ENCODE peak calls at places on chromosomes 6 and 20, in six cellular contexts. One of them, this sample, is unnamed.

GRCh38 chr6:51887859-51888258 is 199.6 kb downstream of the PKHD1 start:
- DNase-seq in cardiac fibroblast: no peak
- DNase-seq in stomach: no peak
- DNase-seq in tibial artery: no peak
- DNase-seq in AG04449: no peak
- DNase-seq in neural progenitor cell: no peak
- DNase-seq in this sample: no peak

GRCh38 chr20:51400051-51400926 is 142.2 kb downstream of the NFATC2 start:
- DNase-seq in cardiac fibroblast: peak
- DNase-seq in stomach: peak
- DNase-seq in tibial artery: no peak
- DNase-seq in AG04449: no peak
- DNase-seq in neural progenitor cell: no peak
- DNase-seq in this sample: no peak

GRCh38 chr20:22728146-22728745 is 143.9 kb upstream of the FOXA2 start:
- DNase-seq in cardiac fibroblast: no peak
- DNase-seq in stomach: no peak
- DNase-seq in tibial artery: no peak
- DNase-seq in AG04449: no peak
- DNase-seq in neural progenitor cell: no peak
- DNase-seq in this sample: no peak

GRCh38 chr6:156425374-156425773 is 351.8 kb upstream of the ARID1B start:
- DNase-seq in cardiac fibroblast: peak
- DNase-seq in stomach: no peak
- DNase-seq in tibial artery: no peak
- DNase-seq in AG04449: peak
- DNase-seq in neural progenitor cell: no peak
- DNase-seq in this sample: peak

GRCh38 chr6:94622784-94623183 is 954.6 kb upstream of the MANEA start:
- DNase-seq in cardiac fibroblast: no peak
- DNase-seq in stomach: no peak
- DNase-seq in tibial artery: no peak
- DNase-seq in AG04449: no peak
- DNase-seq in neural progenitor cell: no peak
- DNase-seq in this sample: no peak

GRCh38 chr6:19713411-19713810 is 123.8 kb upstream of the ID4 start:
- DNase-seq in cardiac fibroblast: peak
- DNase-seq in stomach: no peak
- DNase-seq in tibial artery: no peak
- DNase-seq in AG04449: no peak
- DNase-seq in neural progenitor cell: no peak
- DNase-seq in this sample: peak

GRCh38 chr6:106145741-106146227 is 59.6 kb downstream of the PRDM1 start:
- DNase-seq in cardiac fibroblast: peak
- DNase-seq in stomach: peak
- DNase-seq in tibial artery: no peak
- DNase-seq in AG04449: no peak
- DNase-seq in neural progenitor cell: peak
- DNase-seq in this sample: no peak

GRCh38 chr6:10084276-10084993 is 330.4 kb downstream of the TFAP2A start:
- DNase-seq in cardiac fibroblast: no peak
- DNase-seq in stomach: no peak
- DNase-seq in tibial artery: no peak
- DNase-seq in AG04449: no peak
- DNase-seq in neural progenitor cell: no peak
- DNase-seq in this sample: no peak

GRCh38 chr6:157229733-157230132 is 93.6 kb downstream of the TMEM242 start:
- DNase-seq in cardiac fibroblast: no peak
- DNase-seq in stomach: no peak
- DNase-seq in tibial artery: no peak
- DNase-seq in AG04449: no peak
- DNase-seq in neural progenitor cell: peak
- DNase-seq in this sample: no peak

GRCh38 chr20:2930538-2930937 is 57.3 kb downstream of the PTPRA start:
- DNase-seq in cardiac fibroblast: no peak
- DNase-seq in stomach: no peak
- DNase-seq in tibial artery: no peak
- DNase-seq in AG04449: no peak
- DNase-seq in neural progenitor cell: no peak
- DNase-seq in this sample: no peak

GRCh38 chr20:57250607-57251343 is 15.7 kb downstream of the BMP7 start:
- DNase-seq in cardiac fibroblast: no peak
- DNase-seq in stomach: no peak
- DNase-seq in tibial artery: no peak
- DNase-seq in AG04449: no peak
- DNase-seq in neural progenitor cell: no peak
- DNase-seq in this sample: no peak

GRCh38 chr20:58712823-58713731 is 20.5 kb downstream of the NPEPL1 start:
- DNase-seq in cardiac fibroblast: no peak
- DNase-seq in stomach: peak
- DNase-seq in tibial artery: no peak
- DNase-seq in AG04449: no peak
- DNase-seq in neural progenitor cell: no peak
- DNase-seq in this sample: no peak

GRCh38 chr6:38973178-38974057 is 75.2 kb upstream of the GLP1R start:
- DNase-seq in cardiac fibroblast: peak
- DNase-seq in stomach: no peak
- DNase-seq in tibial artery: no peak
- DNase-seq in AG04449: peak
- DNase-seq in neural progenitor cell: peak
- DNase-seq in this sample: peak

GRCh38 chr6:14630136-14630535 is 512.6 kb downstream of the CD83 start:
- DNase-seq in cardiac fibroblast: no peak
- DNase-seq in stomach: no peak
- DNase-seq in tibial artery: no peak
- DNase-seq in AG04449: no peak
- DNase-seq in neural progenitor cell: peak
- DNase-seq in this sample: no peak

GRCh38 chr6:37731888-37732287 is 34.2 kb upstream of the MDGA1 start:
- DNase-seq in cardiac fibroblast: no peak
- DNase-seq in stomach: peak
- DNase-seq in tibial artery: no peak
- DNase-seq in AG04449: no peak
- DNase-seq in neural progenitor cell: no peak
- DNase-seq in this sample: no peak

GRCh38 chr6:139149383-139149782 is 14.5 kb downstream of the HECA start:
- DNase-seq in cardiac fibroblast: peak
- DNase-seq in stomach: no peak
- DNase-seq in tibial artery: no peak
- DNase-seq in AG04449: no peak
- DNase-seq in neural progenitor cell: no peak
- DNase-seq in this sample: no peak

GRCh38 chr6:139151425-139152087 is 16.7 kb downstream of the HECA start:
- DNase-seq in cardiac fibroblast: no peak
- DNase-seq in stomach: no peak
- DNase-seq in tibial artery: no peak
- DNase-seq in AG04449: no peak
- DNase-seq in neural progenitor cell: no peak
- DNase-seq in this sample: no peak

GRCh38 chr6:139152088-139152891 is 17.4 kb downstream of the HECA start:
- DNase-seq in cardiac fibroblast: no peak
- DNase-seq in stomach: no peak
- DNase-seq in tibial artery: no peak
- DNase-seq in AG04449: no peak
- DNase-seq in neural progenitor cell: no peak
- DNase-seq in this sample: no peak

GRCh38 chr6:139152892-139153271 is 18.0 kb downstream of the HECA start:
- DNase-seq in cardiac fibroblast: no peak
- DNase-seq in stomach: no peak
- DNase-seq in tibial artery: no peak
- DNase-seq in AG04449: no peak
- DNase-seq in neural progenitor cell: no peak
- DNase-seq in this sample: no peak

DNA sequence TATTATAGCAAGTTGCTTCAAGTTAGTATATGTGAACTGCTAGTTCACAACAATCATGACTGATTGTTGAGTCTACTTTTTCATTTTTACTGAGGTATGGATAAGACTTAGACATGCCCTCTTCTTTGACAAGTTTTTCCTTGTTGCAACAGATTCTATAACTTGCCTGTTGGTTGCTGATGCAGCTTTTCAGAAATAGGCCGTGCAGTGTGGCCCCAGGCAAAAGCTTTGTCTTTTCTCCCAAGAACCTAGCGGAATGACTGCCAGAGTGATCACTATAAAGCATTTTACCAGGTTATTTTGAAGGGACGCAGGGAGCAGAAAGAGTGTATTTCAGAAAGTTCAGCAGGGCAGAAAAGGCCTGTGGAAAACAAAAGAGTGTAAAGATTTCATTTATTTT is 16.0 kb downstream of the HECA start:
- DNase-seq in cardiac fibroblast: no peak
- DNase-seq in stomach: no peak
- DNase-seq in tibial artery: no peak
- DNase-seq in AG04449: no peak
- DNase-seq in neural progenitor cell: peak
- DNase-seq in this sample: no peak
- H3K4me3 ChIP-seq in cardiac fibroblast: no peak
- H3K4me3 ChIP-seq in stomach: no peak
- H3K4me3 ChIP-seq in tibial artery: no peak
- H3K4me3 ChIP-seq in AG04449: no peak
- H3K4me3 ChIP-seq in neural progenitor cell: peak
- H3K4me3 ChIP-seq in this sample: no peak

DNA sequence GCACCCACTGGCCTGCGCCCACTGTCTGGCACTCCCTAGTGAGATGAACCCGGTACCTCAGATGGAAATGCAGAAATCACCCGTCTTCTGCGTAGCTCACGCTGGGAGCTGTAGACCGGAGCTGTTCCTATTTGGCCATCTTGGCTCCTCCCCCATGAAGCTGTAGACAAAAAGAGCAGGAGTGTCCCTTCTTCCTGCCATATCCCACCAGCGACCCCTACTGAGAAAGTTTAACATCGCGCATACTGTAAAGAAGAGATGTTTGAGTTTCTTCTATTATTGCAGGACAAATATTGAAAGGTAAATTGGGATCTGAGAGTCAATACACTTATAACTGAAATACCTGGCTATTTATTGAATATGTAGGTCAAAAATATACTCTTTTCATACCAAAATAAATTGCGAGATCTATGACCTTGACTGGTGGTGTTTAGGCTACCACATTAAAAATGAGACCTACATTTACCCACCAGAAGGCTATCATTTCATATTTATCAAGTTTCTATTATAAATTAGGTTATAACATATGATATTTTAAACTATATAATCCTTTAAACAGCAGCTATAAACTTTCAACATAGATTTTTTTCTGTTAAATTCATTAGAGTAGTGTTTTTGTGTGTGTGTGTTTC is 586.3 kb downstream of the HTR1B start:
- DNase-seq in cardiac fibroblast: peak
- DNase-seq in stomach: peak
- DNase-seq in tibial artery: no peak
- DNase-seq in AG04449: no peak
- DNase-seq in neural progenitor cell: peak
- DNase-seq in this sample: peak
- TF ChIP-seq CTCF in cardiac fibroblast: peak
- TF ChIP-seq CTCF in stomach: peak
- TF ChIP-seq CTCF in tibial artery: peak
- TF ChIP-seq CTCF in AG04449: no peak
- TF ChIP-seq CTCF in neural progenitor cell: peak
- TF ChIP-seq CTCF in this sample: peak

GRCh38 chr6:150996968-150997367 is 131.5 kb downstream of the MTHFD1L start:
- DNase-seq in cardiac fibroblast: no peak
- DNase-seq in stomach: no peak
- DNase-seq in tibial artery: no peak
- DNase-seq in AG04449: no peak
- DNase-seq in neural progenitor cell: no peak
- DNase-seq in this sample: no peak

GRCh38 chr6:151001387-151002063 is 136.0 kb downstream of the MTHFD1L start:
- DNase-seq in cardiac fibroblast: no peak
- DNase-seq in stomach: no peak
- DNase-seq in tibial artery: no peak
- DNase-seq in AG04449: no peak
- DNase-seq in neural progenitor cell: no peak
- DNase-seq in this sample: no peak

GRCh38 chr6:151004415-151005024 is 139.0 kb downstream of the MTHFD1L start:
- DNase-seq in cardiac fibroblast: peak
- DNase-seq in stomach: no peak
- DNase-seq in tibial artery: peak
- DNase-seq in AG04449: peak
- DNase-seq in neural progenitor cell: no peak
- DNase-seq in this sample: peak

GRCh38 chr6:151002562-151002961 is 137.1 kb downstream of the MTHFD1L start:
- DNase-seq in cardiac fibroblast: no peak
- DNase-seq in stomach: no peak
- DNase-seq in tibial artery: no peak
- DNase-seq in AG04449: no peak
- DNase-seq in neural progenitor cell: no peak
- DNase-seq in this sample: no peak

GRCh38 chr6:150998992-150999975 is 133.8 kb downstream of the MTHFD1L start:
- DNase-seq in cardiac fibroblast: peak
- DNase-seq in stomach: no peak
- DNase-seq in tibial artery: no peak
- DNase-seq in AG04449: no peak
- DNase-seq in neural progenitor cell: no peak
- DNase-seq in this sample: no peak
- H3K4me3 ChIP-seq in cardiac fibroblast: no peak
- H3K4me3 ChIP-seq in stomach: no peak
- H3K4me3 ChIP-seq in tibial artery: no peak
- H3K4me3 ChIP-seq in AG04449: no peak
- H3K4me3 ChIP-seq in neural progenitor cell: no peak
- H3K4me3 ChIP-seq in this sample: no peak

GRCh38 chr6:28585335-28585734 is 59.7 kb downstream of the GPX5 start:
- DNase-seq in cardiac fibroblast: peak
- DNase-seq in stomach: no peak
- DNase-seq in tibial artery: no peak
- DNase-seq in AG04449: no peak
- DNase-seq in neural progenitor cell: no peak
- DNase-seq in this sample: peak
- TF ChIP-seq CTCF in cardiac fibroblast: peak
- TF ChIP-seq CTCF in stomach: no peak
- TF ChIP-seq CTCF in tibial artery: no peak
- TF ChIP-seq CTCF in AG04449: no peak
- TF ChIP-seq CTCF in neural progenitor cell: no peak
- TF ChIP-seq CTCF in this sample: peak

GRCh38 chr6:168874637-168875036 is 379.0 kb downstream of the THBS2 start:
- DNase-seq in cardiac fibroblast: no peak
- DNase-seq in stomach: no peak
- DNase-seq in tibial artery: no peak
- DNase-seq in AG04449: no peak
- DNase-seq in neural progenitor cell: no peak
- DNase-seq in this sample: no peak
- H3K4me3 ChIP-seq in cardiac fibroblast: no peak
- H3K4me3 ChIP-seq in stomach: no peak
- H3K4me3 ChIP-seq in tibial artery: no peak
- H3K4me3 ChIP-seq in AG04449: no peak
- H3K4me3 ChIP-seq in neural progenitor cell: no peak
- H3K4me3 ChIP-seq in this sample: no peak

GRCh38 chr6:56902551-56903464 is 52.1 kb upstream of the BEND6 start:
- DNase-seq in cardiac fibroblast: peak
- DNase-seq in stomach: no peak
- DNase-seq in tibial artery: no peak
- DNase-seq in AG04449: peak
- DNase-seq in neural progenitor cell: peak
- DNase-seq in this sample: peak
- TF ChIP-seq CTCF in cardiac fibroblast: peak
- TF ChIP-seq CTCF in stomach: no peak
- TF ChIP-seq CTCF in tibial artery: peak
- TF ChIP-seq CTCF in AG04449: peak
- TF ChIP-seq CTCF in neural progenitor cell: peak
- TF ChIP-seq CTCF in this sample: peak

This sample was measured in fibroblast of pulmonary artery.